ENCODE peak calls at places on chromosomes 12 and 14, in four cellular contexts. J, E, Q and R are unnamed samples.

GRCh38 chr12:51839310-51839943 is 9.1 kb downstream of the FIGNL2 start:
- DNase-seq in J (no peak), E (no peak), Q (no peak), R (no peak)

GRCh38 chr12:26188132-26188531 is 7.2 kb upstream of the SSPN start:
- DNase-seq in J (no peak), E (no peak), Q (no peak), R (no peak)

GRCh38 chr14:92789457-92790089 is 4.5 kb upstream of the GOLGA5 start:
- DNase-seq in J (no peak), E (no peak), Q (no peak), R (no peak)

GRCh38 chr14:103745424-103745823 is 29.8 kb downstream of the ZFYVE21 start:
- DNase-seq in J (no peak), E (no peak), Q (no peak), R (no peak)

GRCh38 chr12:15778126-15778525 is 11.1 kb downstream of the EPS8 start:
- DNase-seq in J (no peak), E (no peak), Q (no peak), R (no peak)

GRCh38 chr14:35814371-35815005 is 5.4 kb upstream of the RALGAPA1 start:
- DNase-seq in J (peak), E (peak), Q (no peak), R (peak)

GRCh38 chr12:26119391-26119981 is 5.4 kb downstream of the BHLHE41 start:
- DNase-seq in J (no peak), E (no peak), Q (no peak), R (no peak)

GRCh38 chr12:57190037-57190436 is 26.6 kb upstream of the NXPH4 start:
- DNase-seq in J (no peak), E (no peak), Q (no peak), R (no peak)

GRCh38 chr12:90652280-90652679 is 302.7 kb downstream of the CCER1 start:
- DNase-seq in J (no peak), E (no peak), Q (no peak), R (no peak)

GRCh38 chr12:107484941-107485340 is 200.7 kb upstream of the PWP1 start:
- DNase-seq in J (no peak), E (no peak), Q (no peak), R (no peak)

GRCh38 chr12:27463826-27464554 is 17.5 kb downstream of the SMCO2 start:
- DNase-seq in J (no peak), E (no peak), Q (peak), R (peak)

GRCh38 chr12:1907652-1908611 is 10.5 kb downstream of the CACNA2D4 start:
- DNase-seq in J (no peak), E (peak), Q (no peak), R (no peak)

GRCh38 chr14:59107819-59108218 is 80.6 kb upstream of the DAAM1 start:
- DNase-seq in J (no peak), E (peak), Q (no peak), R (no peak)

GRCh38 chr12:4153343-4153892 is 120.1 kb upstream of the CCND2 start:
- DNase-seq in J (no peak), E (peak), Q (no peak), R (no peak)

GRCh38 chr12:131000000-131000486 is 46.3 kb downstream of the ADGRD1 start:
- DNase-seq in J (no peak), E (no peak), Q (peak), R (no peak)

GRCh38 chr14:28294834-28295440 is 471.6 kb upstream of the FOXG1 start:
- DNase-seq in J (no peak), E (no peak), Q (no peak), R (no peak)

GRCh38 chr12:34361721-34362316 is 339.5 kb downstream of the ALG10 start:
- DNase-seq in J (no peak), E (no peak), Q (no peak), R (no peak)

GRCh38 chr14:60532442-60532841 is 23.5 kb downstream of the SIX6 start:
- DNase-seq in J (no peak), E (no peak), Q (no peak), R (no peak)